ENCODE peak calls at places on chromosomes 12 and 14, in four cellular contexts. E, V, W and N are unnamed samples.

GRCh38 chr12:130557876-130558770 is 158.0 kb downstream of the RIMBP2 start:
- DNase-seq in E (no peak), V (no peak), W (no peak), N (no peak)

GRCh38 chr14:70097576-70098256 is 91.0 kb downstream of the SLC8A3 start:
- DNase-seq in E (no peak), V (no peak), W (no peak), N (no peak)

GRCh38 chr12:29595071-29595755 is 97.7 kb upstream of the OVCH1 start:
- DNase-seq in E (no peak), V (no peak), W (no peak), N (no peak)

GRCh38 chr12:114902665-114903393 is 218.9 kb upstream of the TBX3 start:
- DNase-seq in E (peak; percentile 28), V (no peak), W (no peak), N (no peak)

GRCh38 chr14:61466249-61466904 is 145.0 kb downstream of the PRKCH start:
- DNase-seq in E (peak; percentile 69), V (peak; percentile 46), W (no peak), N (peak; percentile 52)

GRCh38 chr12:51639361-51639760 is 48.3 kb downstream of the SCN8A start:
- DNase-seq in E (no peak), V (no peak), W (no peak), N (no peak)

GRCh38 chr12:116880213-116880816 is 926 bp downstream of the HRK start:
- DNase-seq in E (no peak), V (no peak), W (no peak), N (no peak)

GRCh38 chr14:64937176-64937820 is 5.2 kb downstream of the GPX2 start:
- DNase-seq in E (no peak), V (no peak), W (no peak), N (no peak)

GRCh38 chr12:116843085-116843484 is 38.2 kb downstream of the HRK start:
- DNase-seq in E (no peak), V (no peak), W (no peak), N (no peak)

GRCh38 chr14:57533214-57533613 is 39.6 kb upstream of the CCDC198 start:
- DNase-seq in E (peak; percentile 12), V (no peak), W (peak; percentile 12), N (peak; percentile 5)

GRCh38 chr14:24481622-24482324 is 26.3 kb downstream of the CMA1 start:
- DNase-seq in E (peak; percentile 97), V (peak; percentile 70), W (peak; percentile 71), N (peak; percentile 80)

GRCh38 chr12:131048611-131048990 is 94.9 kb downstream of the ADGRD1 start:
- DNase-seq in E (no peak), V (no peak), W (no peak), N (no peak)

GRCh38 chr12:93698307-93699092 is 21.3 kb downstream of the CRADD start:
- DNase-seq in E (peak; percentile 66), V (no peak), W (no peak), N (no peak)

GRCh38 chr12:116306968-116307367 is 29.5 kb upstream of the MED13L start:
- DNase-seq in E (no peak), V (no peak), W (no peak), N (no peak)

GRCh38 chr14:64692597-64693350 is 11.4 kb upstream of the PLEKHG3 start:
- DNase-seq in E (no peak), V (no peak), W (no peak), N (no peak)

GRCh38 chr12:111757361-111758119 is 9.2 kb upstream of the ALDH2 start:
- DNase-seq in E (no peak), V (no peak), W (no peak), N (no peak)

GRCh38 chr12:3420693-3421092 is 70.3 kb upstream of the PRMT8 start:
- DNase-seq in E (no peak), V (no peak), W (no peak), N (no peak)

GRCh38 chr14:68683326-68683725 is 109.5 kb downstream of the ZFP36L1 start:
- DNase-seq in E (no peak), V (no peak), W (no peak), N (no peak)

GRCh38 chr14:65297744-65298143 is 114.8 kb upstream of the FUT8 start:
- DNase-seq in E (peak; percentile 90), V (no peak), W (no peak), N (peak; percentile 30)

GRCh38 chr12:93514853-93515252 is 47.5 kb downstream of the MRPL42 start:
- DNase-seq in E (no peak), V (no peak), W (no peak), N (no peak)

GRCh38 chr12:116382456-116382902 is 105.0 kb upstream of the MED13L start:
- DNase-seq in E (no peak), V (no peak), W (no peak), N (peak; percentile 72)

GRCh38 chr12:953776-954175 is 4.3 kb upstream of the RAD52 start:
- DNase-seq in E (no peak), V (no peak), W (no peak), N (no peak)
- TF ChIP-seq CHD2 in E (no peak), V (no peak), W (no peak), N (no peak)

GRCh38 chr12:71411635-71412034 is 28.0 kb upstream of the LGR5 start:
- DNase-seq in E (peak; percentile 41), V (no peak), W (no peak), N (no peak)
- H3K4me2 ChIP-seq in E (no peak overlapping the region), V (no peak overlapping the region), W (no peak overlapping the region), N (no peak overlapping the region)

GRCh38 chr12:15152456-15152855 is 68.8 kb downstream of the RERG start:
- DNase-seq in E (no peak), V (no peak), W (no peak), N (peak; percentile 20)

GRCh38 chr12:15152864-15153263 is 68.4 kb downstream of the RERG start:
- DNase-seq in E (no peak), V (no peak), W (no peak), N (no peak)

GRCh38 chr12:15154108-15154507 is 67.1 kb downstream of the RERG start:
- DNase-seq in E (no peak), V (no peak), W (no peak), N (no peak)

GRCh38 chr12:15157200-15157599 is 64.0 kb downstream of the RERG start:
- DNase-seq in E (no peak), V (no peak), W (no peak), N (no peak)

GRCh38 chr12:15155271-15155670 is 65.9 kb downstream of the RERG start:
- DNase-seq in E (no peak), V (no peak), W (no peak), N (no peak)
- TF ChIP-seq JUN in E (no peak), V (no peak), W (no peak), N (no peak)

GRCh38 chr12:47954467-47955045 is 8.8 kb upstream of the TMEM106C start:
- DNase-seq in E (no peak), V (no peak), W (no peak), N (no peak)
- TF ChIP-seq CHD2 in E (no peak), V (no peak), W (no peak), N (no peak)

GRCh38 chr14:77243853-77244252 is 27.2 kb downstream of the NGB start:
- DNase-seq in E (no peak), V (no peak), W (no peak), N (no peak)
- H3K4me2 ChIP-seq in E (no peak overlapping the region), V (no peak overlapping the region), W (no peak overlapping the region), N (no peak overlapping the region)

GRCh38 chr14:73723411-73723798 is 9.2 kb upstream of the PNMA1 start:
- DNase-seq in E (no peak), V (no peak), W (no peak), N (no peak)
- TF ChIP-seq JUN in E (no peak), V (no peak), W (no peak), N (no peak)